ENCODE peak calls at places on chromosomes 12 and 14, in six cellular contexts. L is K562, E is GM12891, O is GM12878, X is HepG2, Y is H1. J is an unnamed sample.

GRCh38 chr14:20697273-20698017 is 8.9 kb downstream of the ANG start:
- DNase-seq in L (peak; percentile 34), E (peak; percentile 41), O (no peak), X (peak; percentile 62), Y (no peak), J (no peak)

GRCh38 chr12:39319180-39319579 is 123.7 kb downstream of the KIF21A start:
- DNase-seq in L (no peak), E (no peak), O (no peak), X (no peak), Y (no peak), J (no peak)

GRCh38 chr12:87853448-87854003 is 175.7 kb downstream of the C12orf50 start:
- DNase-seq in L (no peak), E (no peak), O (no peak), X (no peak), Y (no peak), J (no peak)

GRCh38 chr14:82710257-82710841 is 1176.7 kb upstream of the SEL1L start:
- DNase-seq in L (peak; percentile 35), E (peak; percentile 8), O (peak; percentile 8), X (peak; percentile 26), Y (peak; percentile 27), J (peak; percentile 1)

GRCh38 chr12:124044809-124045321 is 71.8 kb downstream of the ZNF664 start:
- DNase-seq in L (no peak), E (no peak), O (no peak), X (no peak), Y (no peak), J (no peak)

GRCh38 chr12:128116537-128116936 is 150.4 kb upstream of the TMEM132C start:
- DNase-seq in L (no peak), E (no peak), O (no peak), X (no peak), Y (no peak), J (no peak)

GRCh38 chr12:75650989-75651695 is 139.7 kb upstream of the KRR1 start:
- DNase-seq in L (no peak), E (no peak), O (no peak), X (no peak), Y (no peak), J (no peak)

GRCh38 chr12:40055227-40055579 is 50.7 kb downstream of the SLC2A13 start:
- DNase-seq in L (no peak), E (no peak), O (no peak), X (no peak), Y (no peak), J (no peak)

GRCh38 chr12:92414383-92415065 is 268.9 kb upstream of the BTG1 start:
- DNase-seq in L (no peak), E (no peak), O (no peak), X (no peak), Y (no peak), J (no peak)

GRCh38 chr12:42370013-42370412 is 44.0 kb downstream of the PPHLN1 start:
- DNase-seq in L (no peak), E (no peak), O (no peak), X (no peak), Y (no peak), J (no peak)

GRCh38 chr12:124694846-124695497 is 127.6 kb upstream of the NCOR2 start:
- DNase-seq in L (no peak), E (no peak), O (no peak), X (no peak), Y (no peak), J (no peak)

GRCh38 chr12:103799504-103800251 is 41.4 kb downstream of the NT5DC3 start:
- DNase-seq in L (no peak), E (no peak), O (no peak), X (peak; percentile 43), Y (no peak), J (no peak)

GRCh38 chr14:72947366-72948160 is 21.3 kb downstream of the DCAF4 start:
- DNase-seq in L (no peak), E (no peak), O (no peak), X (no peak), Y (no peak), J (no peak)

GRCh38 chr12:126569706-126570105 is 1504.5 kb downstream of the AACS start:
- DNase-seq in L (no peak), E (no peak), O (no peak), X (no peak), Y (no peak), J (no peak)

GRCh38 chr12:58365087-58365390 is 423.7 kb downstream of the ATP23 start:
- DNase-seq in L (no peak), E (no peak), O (no peak), X (no peak), Y (no peak), J (no peak)

GRCh38 chr14:90399541-90400444 is 3.0 kb downstream of the CALM1 start:
- DNase-seq in L (peak; percentile 64), E (peak; percentile 77), O (peak; percentile 68), X (peak; percentile 83), Y (peak; percentile 68), J (peak; percentile 76)

DNA sequence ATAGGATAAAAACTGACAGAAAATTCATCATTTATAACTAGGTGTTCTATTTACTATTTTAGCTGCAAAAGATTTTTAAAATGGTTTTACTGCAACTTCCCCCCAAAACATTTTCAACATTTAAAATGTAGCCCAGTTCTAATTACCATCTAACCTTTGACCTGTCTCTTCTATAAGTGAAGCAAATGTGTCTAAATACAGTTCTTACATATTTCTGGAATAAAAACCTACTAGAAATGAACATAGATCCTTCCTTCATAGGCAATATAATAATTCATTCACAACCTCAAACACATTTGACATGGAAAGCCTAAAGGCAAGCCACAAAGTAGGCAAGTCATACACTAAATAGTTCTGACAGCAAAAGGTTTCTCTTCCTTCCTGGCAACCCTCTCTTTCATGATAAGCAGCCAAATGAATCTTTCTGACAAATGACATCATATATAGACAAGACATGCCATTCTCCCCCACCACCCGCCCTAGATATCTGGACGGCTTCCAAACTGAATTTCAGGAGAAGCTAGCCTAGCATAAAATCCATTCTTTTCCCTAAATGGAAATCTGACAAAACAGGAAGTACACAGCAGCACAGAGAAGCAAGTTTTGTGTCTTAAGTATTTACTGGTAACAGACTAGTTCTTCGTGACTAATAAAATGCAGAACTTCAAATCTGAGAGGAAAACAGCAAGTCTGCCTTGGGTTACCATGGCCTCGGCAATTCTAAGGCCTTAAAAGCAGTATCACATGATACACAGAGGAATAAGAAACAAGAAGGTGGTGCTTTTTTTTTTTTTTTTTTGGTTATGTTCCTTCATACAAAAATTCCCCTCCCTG is 17.2 kb upstream of the ARID4A start:
- DNase-seq in L (peak; percentile 25), E (peak; percentile 12), O (peak; percentile 27), X (no peak), Y (no peak), J (no peak)
- TF ChIP-seq POLR2AphosphoS5 in L (no peak), E (no peak), O (no peak), X (no peak), Y (no peak), J (no peak)

GRCh38 chr12:6958609-6959375 is 7.6 kb downstream of the PTPN6 start:
- DNase-seq in L (no peak), E (no peak), O (no peak), X (no peak), Y (no peak), J (no peak)
- TF ChIP-seq TAF1 in L (no peak), E (peak; percentile 57), O (peak; percentile 51), X (no peak), Y (no peak), J (peak; percentile 21)

GRCh38 chr14:50943943-50944646 is at the start of gene PYGL:
- DNase-seq in L (peak; percentile 67), E (peak; percentile 42), O (no peak), X (peak; percentile 55), Y (no peak), J (peak; percentile 57)

GRCh38 chr14:50947446-50947845 is 3.2 kb upstream of the PYGL start:
- DNase-seq in L (no peak), E (no peak), O (no peak), X (peak; percentile 50), Y (no peak), J (no peak)

GRCh38 chr14:50946234-50946935 is 2.1 kb upstream of the PYGL start:
- DNase-seq in L (no peak), E (no peak), O (no peak), X (peak; percentile 30), Y (no peak), J (no peak)

GRCh38 chr14:50943261-50943942 is 881 bp downstream of the PYGL start:
- DNase-seq in L (peak; percentile 34), E (no peak), O (no peak), X (peak; percentile 55), Y (no peak), J (no peak)

GRCh38 chr14:50944647-50945413 is 547 bp upstream of the PYGL start:
- DNase-seq in L (no peak), E (no peak), O (no peak), X (peak; percentile 94), Y (no peak), J (no peak)
- TF ChIP-seq POLR2A in L (no peak), E (no peak), O (no peak), X (peak; percentile 31), Y (no peak), J (no peak)

GRCh38 chr12:46471404-46471803 is 98.8 kb upstream of the SLC38A2 start:
- DNase-seq in L (no peak), E (no peak), O (no peak), X (no peak), Y (no peak), J (no peak)

GRCh38 chr12:46473634-46474201 is 101.1 kb upstream of the SLC38A2 start:
- DNase-seq in L (no peak), E (no peak), O (peak; percentile 51), X (peak; percentile 95), Y (no peak), J (no peak)

GRCh38 chr12:46470975-46471374 is 98.4 kb upstream of the SLC38A2 start:
- DNase-seq in L (no peak), E (no peak), O (no peak), X (no peak), Y (no peak), J (no peak)

GRCh38 chr12:46472144-46472705 is 99.7 kb upstream of the SLC38A2 start:
- DNase-seq in L (no peak), E (no peak), O (no peak), X (no peak), Y (no peak), J (no peak)

DNA sequence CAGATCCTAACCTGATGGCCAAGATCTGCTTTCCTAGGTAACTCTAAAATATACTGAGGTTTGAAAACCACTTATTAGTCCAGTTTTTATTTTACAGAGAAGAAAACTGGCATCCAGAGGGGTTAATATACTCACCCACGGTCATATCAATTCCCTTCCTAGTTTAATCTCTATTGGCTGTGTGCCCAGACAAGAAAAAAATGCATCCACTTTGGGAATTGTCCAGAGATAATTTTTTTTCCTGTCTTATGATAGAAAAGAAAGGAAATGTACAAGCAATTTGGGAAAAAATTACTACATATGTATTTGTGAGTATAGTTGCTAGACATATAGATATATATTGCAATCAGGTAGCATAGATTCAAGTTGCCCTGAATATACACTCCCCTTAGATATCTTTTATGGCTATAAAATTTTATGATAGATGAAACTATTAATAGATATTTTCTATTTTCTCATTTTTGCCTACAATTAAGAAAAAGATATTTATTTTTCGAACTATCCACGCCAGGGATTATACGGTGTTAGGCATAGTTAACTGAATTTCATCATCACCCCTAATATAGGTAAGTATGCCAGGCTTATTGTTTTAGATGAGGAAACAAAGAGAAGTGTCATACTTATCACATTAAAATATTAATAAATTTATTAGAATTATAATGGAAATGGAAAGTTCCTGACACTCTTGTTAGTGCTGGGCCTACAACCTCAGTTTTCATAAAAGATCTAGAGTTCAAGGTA is 100.5 kb upstream of the SLC38A2 start:
- DNase-seq in L (no peak), E (no peak), O (no peak), X (peak; percentile 60), Y (no peak), J (no peak)
- TF ChIP-seq POLR2AphosphoS5 in L (no peak), E (no peak), O (no peak), X (no peak), Y (no peak), J (no peak)

GRCh38 chr12:116249938-116250337 is 27.6 kb downstream of the MED13L start:
- DNase-seq in L (no peak), E (no peak), O (no peak), X (no peak), Y (no peak), J (no peak)
- TF ChIP-seq TAF1 in L (no peak), E (no peak), O (no peak), X (no peak), Y (no peak), J (no peak)

J was measured in GM12892.